ENCODE peak calls at places on chromosome 16, in nine cellular contexts. I is Right ventricle myocardium superior; T is pancreas; F is activated CD8-positive, alpha-beta T cell treated with anti-CD3 and anti-CD28 coated beads, Interleukin-2, amount 10 ng/mL, durations not matched to agents 7 days and 5 days; H is RWPE2; E is CD4-positive, alpha-beta T cell; Z is activated T-cell treated with anti-CD3 and anti-CD28 coated beads, Interleukin-2, amount 50 U/mL, for 4 hours; Y is IMR-90; O is activated T-helper 17 cell treated with anti-CD3 and anti-CD28 coated beads, Interleukin-2, amount 50 U/mL, for 72 hours. P is an unnamed sample.

GRCh38 chr16:8887952-8888560 is 5.9 kb downstream of the LITAFD start:
- ATAC-seq in I (peak; percentile 86), T (peak; percentile 16), F (no peak), H (no peak), E (no peak), Z (no peak), Y (peak; percentile 3), O (no peak), P (peak; percentile 6)

GRCh38 chr16:760498-761343 is at the start of gene MSLN:
- ATAC-seq in I (peak; percentile 31), T (peak; percentile 31), F (no peak), H (peak; percentile 75), E (no peak), Z (no peak), Y (no peak), O (no peak), P (peak; percentile 11)

GRCh38 chr16:7345423-7345822 is 12.8 kb downstream of the RBFOX1 start:
- ATAC-seq in I (peak; percentile 64), T (no peak), F (no peak), H (no peak), E (no peak), Z (no peak), Y (no peak), O (no peak), P (no peak)

GRCh38 chr16:9055661-9056060 is 35.8 kb upstream of the HAPSTR1 start:
- ATAC-seq in I (no peak), T (no peak), F (no peak), H (no peak), E (no peak), Z (no peak), Y (peak; percentile 79), O (no peak), P (no peak)

GRCh38 chr16:3047387-3047720 is 993 bp downstream of the MMP25 start:
- ATAC-seq in I (no peak), T (peak; percentile 4), F (no peak), H (peak; percentile 5), E (no peak), Z (no peak), Y (no peak), O (no peak), P (no peak)

GRCh38 chr16:87702325-87702811 is 63.4 kb downstream of the KLHDC4 start:
- ATAC-seq in I (peak; percentile 32), T (peak; percentile 37), F (peak; percentile 76), H (no peak), E (peak; percentile 60), Z (peak; percentile 61), Y (peak; percentile 88), O (peak; percentile 47), P (peak; percentile 66)

GRCh38 chr16:477287-477686 is 50.2 kb upstream of the CAPN15 start:
- ATAC-seq in I (peak; percentile 41), T (no peak), F (no peak), H (peak; percentile 63), E (no peak), Z (no peak), Y (no peak), O (no peak), P (no peak)

GRCh38 chr16:86929149-86929871 is 351.0 kb downstream of the FOXL1 start:
- ATAC-seq in I (peak; percentile 41), T (no peak), F (no peak), H (peak; percentile 68), E (no peak), Z (no peak), Y (peak; percentile 66), O (no peak), P (peak; percentile 66)

GRCh38 chr16:10751291-10751697 is 7.7 kb downstream of the NUBP1 start:
- ATAC-seq in I (peak; percentile 42), T (no peak), F (no peak), H (no peak), E (no peak), Z (peak; percentile 26), Y (no peak), O (peak; percentile 81), P (no peak)

GRCh38 chr16:79601978-79602609 is 1.6 kb upstream of the MAF start:
- ATAC-seq in I (peak; percentile 62), T (peak; percentile 53), F (no peak), H (no peak), E (peak; percentile 6), Z (no peak), Y (no peak), O (peak; percentile 20), P (peak; percentile 67)

GRCh38 chr16:10878328-10878643 is 1.3 kb downstream of the CIITA start:
- ATAC-seq in I (no peak), T (no peak), F (peak; percentile 6), H (no peak), E (no peak), Z (no peak), Y (no peak), O (no peak), P (no peak)

GRCh38 chr16:87921236-87921773 is 15.0 kb downstream of the CA5A start:
- ATAC-seq in I (no peak), T (peak; percentile 74), F (no peak), H (peak; percentile 38), E (no peak), Z (no peak), Y (no peak), O (no peak), P (peak; percentile 46)

GRCh38 chr16:85270365-85270764 is 158.1 kb upstream of the CIBAR2 start:
- ATAC-seq in I (no peak), T (no peak), F (no peak), H (no peak), E (no peak), Z (no peak), Y (no peak), O (no peak), P (peak; percentile 76)